ENCODE peak calls at places on chromosome 2, in four cellular contexts. F is HepG2, A is K562, V is H1. C is an unnamed sample.

GRCh38 chr2:206442854-206443734 is at the start of gene ADAM23:
- DNase-seq in F (no peak), A (peak), V (peak), C (no peak)

GRCh38 chr2:694174-694573 is 17.0 kb upstream of the TMEM18 start:
- DNase-seq in F (no peak), A (no peak), V (no peak), C (no peak)

GRCh38 chr2:201344663-201345366 is 12.3 kb downstream of the FLACC1 start:
- DNase-seq in F (peak), A (peak), V (no peak), C (no peak)

GRCh38 chr2:182061739-182062138 is 76.1 kb downstream of the PPP1R1C start:
- DNase-seq in F (no peak), A (no peak), V (no peak), C (no peak)

GRCh38 chr2:150325656-150326055 is 161.8 kb downstream of the RND3 start:
- DNase-seq in F (no peak), A (no peak), V (no peak), C (no peak)

GRCh38 chr2:100520224-100520623 is 42.6 kb upstream of the PDCL3 start:
- DNase-seq in F (no peak), A (no peak), V (no peak), C (no peak)

GRCh38 chr2:224968051-224968450 is 74.2 kb downstream of the DOCK10 start:
- DNase-seq in F (no peak), A (no peak), V (no peak), C (no peak)

GRCh38 chr2:231223458-231223970 is 25.1 kb downstream of the ARMC9 start:
- DNase-seq in F (no peak), A (no peak), V (no peak), C (no peak)

GRCh38 chr2:212421571-212422334 is 116.8 kb downstream of the ERBB4 start:
- DNase-seq in F (no peak), A (no peak), V (no peak), C (no peak)

GRCh38 chr2:220556658-220557057 is 929.2 kb downstream of the SLC4A3 start:
- DNase-seq in F (no peak), A (no peak), V (no peak), C (no peak)

DNA sequence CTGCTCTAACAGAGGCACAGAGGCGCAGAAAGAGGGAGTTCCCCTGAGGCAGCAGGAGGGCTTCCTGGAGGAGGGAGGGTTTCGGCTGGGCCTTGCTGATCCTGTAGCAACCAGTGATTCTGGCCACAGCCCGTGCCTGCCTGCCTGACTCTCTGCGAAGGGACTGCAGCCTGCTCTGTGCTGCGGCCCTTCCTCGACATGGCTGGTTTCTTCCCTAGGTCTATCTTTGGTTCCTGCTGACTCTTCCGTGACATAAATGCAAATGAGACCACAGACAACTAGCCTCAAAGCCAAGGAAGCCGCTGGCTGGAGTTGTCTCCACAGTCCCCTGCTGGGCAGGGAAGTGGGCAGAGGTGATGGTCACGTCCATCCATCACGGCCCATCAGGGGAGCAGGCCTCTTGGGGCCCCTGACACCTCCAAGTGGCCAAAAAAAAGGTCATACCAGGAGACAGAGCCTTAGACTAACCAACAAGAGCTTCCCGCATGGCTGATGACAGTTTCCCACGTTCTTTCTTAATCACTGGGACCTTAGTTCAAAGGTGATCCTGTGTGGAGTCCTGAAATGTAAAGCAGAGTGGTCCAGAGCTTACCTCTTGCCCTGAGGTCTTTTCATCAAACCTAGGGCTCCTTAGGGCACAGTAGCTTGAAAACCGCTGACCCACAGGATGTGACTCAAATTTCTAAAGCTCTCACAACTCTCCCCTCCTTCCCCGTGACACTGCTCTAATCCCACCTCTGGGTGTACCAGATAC is 55.3 kb downstream of the HS1BP3 start:
- DNase-seq in F (peak), A (no peak), V (no peak), C (no peak)
- TF ChIP-seq FOSL1 in F (no peak), A (peak), V (no peak), C (no peak)

GRCh38 chr2:45652090-45653050 is 895 bp downstream of the PRKCE start:
- DNase-seq in F (no peak), A (no peak), V (no peak), C (no peak)
- H3K9ac ChIP-seq in F (no peak), A (no peak), V (no peak), C (peak)

GRCh38 chr2:142718731-142719130 is 158.7 kb upstream of the KYNU start:
- DNase-seq in F (no peak), A (no peak), V (no peak), C (no peak)
- TF ChIP-seq ZNF274 in F (no peak), A (no peak), V (no peak), C (no peak)

GRCh38 chr2:197782121-197782520 is 3.0 kb downstream of the BOLL start:
- DNase-seq in F (no peak), A (no peak), V (no peak), C (no peak)

GRCh38 chr2:197779261-197779660 is 5.9 kb downstream of the BOLL start:
- DNase-seq in F (no peak), A (no peak), V (no peak), C (no peak)

DNA sequence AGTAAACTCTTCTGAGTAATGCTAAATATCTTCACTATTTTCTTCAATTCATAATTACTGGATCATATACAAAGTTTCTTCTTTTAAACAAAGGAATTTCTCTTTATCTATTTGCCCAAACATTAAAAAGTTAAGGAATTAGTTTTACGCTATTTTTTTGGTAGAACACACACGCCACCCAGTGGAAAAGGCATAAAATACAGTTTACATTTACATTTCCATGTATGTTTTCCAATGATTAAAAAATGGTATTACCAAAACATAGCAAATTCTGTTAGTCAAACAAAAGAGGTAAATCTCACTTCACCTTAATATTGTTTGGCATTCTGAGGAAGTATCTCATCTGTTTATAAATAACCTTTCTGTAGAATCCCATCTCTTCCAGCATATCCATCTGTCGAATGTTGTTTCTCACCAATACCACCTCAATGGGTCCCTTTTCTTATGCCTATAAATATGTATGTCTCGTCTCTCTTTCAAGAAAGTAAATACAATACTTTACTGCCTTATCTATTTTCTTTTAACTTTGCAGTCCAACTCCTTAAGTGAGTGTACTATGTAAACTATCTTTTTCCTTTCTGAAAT is 7.2 kb downstream of the BOLL start:
- DNase-seq in F (peak), A (peak), V (no peak), C (peak)
- TF ChIP-seq FOSL1 in F (no peak), A (no peak), V (no peak), C (no peak)

DNA sequence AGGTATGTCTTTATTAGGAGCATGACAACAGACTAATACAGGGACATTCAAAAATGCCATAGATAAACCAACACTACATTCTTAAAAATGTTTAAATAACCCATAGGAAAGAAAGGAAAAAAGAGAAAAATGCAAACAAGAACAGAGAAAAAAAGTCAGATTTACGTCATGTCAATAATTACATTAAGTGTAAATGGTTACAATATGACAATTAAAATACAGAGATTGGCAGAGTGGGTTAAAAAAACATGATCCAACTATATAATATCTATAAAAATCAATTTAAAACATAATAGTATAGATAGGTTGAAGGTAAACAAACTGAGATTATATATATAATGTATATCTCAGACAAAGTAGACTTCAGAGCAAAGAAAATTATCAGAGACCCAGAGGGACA is 255.8 kb downstream of the ANAPC1 start:
- DNase-seq in F (no peak), A (no peak), V (no peak), C (no peak)
- H3K9ac ChIP-seq in F (no peak), A (no peak), V (no peak), C (no peak)

GRCh38 chr2:104388296-104388695 is 465.6 kb upstream of the POU3F3 start:
- DNase-seq in F (no peak), A (no peak), V (no peak), C (no peak)

GRCh38 chr2:104385743-104386142 is 468.2 kb upstream of the POU3F3 start:
- DNase-seq in F (no peak), A (no peak), V (no peak), C (no peak)
- TF ChIP-seq ZNF274 in F (no peak), A (no peak), V (no peak), C (no peak)